ENCODE peak calls at places on chromosomes 6 and 20, in seven cellular contexts. X is NCI-H1092, E is RWPE1, N is cardiac fibroblast, I is SHP77, Y is T follicular helper cell, V is tibial artery. U is an unnamed sample.

GRCh38 chr20:3740600-3741301 is 8.3 kb downstream of the HSPA12B start:
- DNase-seq in X (no peak), E (no peak), N (no peak), I (no peak), Y (no peak), V (no peak), U (no peak)

GRCh38 chr6:35737413-35738211 is 780 bp downstream of the ARMC12 start:
- DNase-seq in X (peak), E (peak), N (peak), I (peak), Y (no peak), V (no peak), U (peak)

GRCh38 chr6:89044988-89045387 is 35.6 kb upstream of the PNRC1 start:
- DNase-seq in X (no peak), E (no peak), N (no peak), I (no peak), Y (no peak), V (no peak), U (no peak)

GRCh38 chr6:97078791-97079190 is 154.3 kb downstream of the KLHL32 start:
- DNase-seq in X (no peak), E (no peak), N (no peak), I (no peak), Y (no peak), V (no peak), U (no peak)

GRCh38 chr20:23396961-23397620 is 24.2 kb downstream of the NAPB start:
- DNase-seq in X (peak), E (no peak), N (peak), I (no peak), Y (no peak), V (no peak), U (no peak)

GRCh38 chr6:28758046-28758817 is 165.6 kb downstream of the TRIM27 start:
- DNase-seq in X (no peak), E (no peak), N (peak), I (peak), Y (no peak), V (no peak), U (no peak)

GRCh38 chr6:75503291-75503690 is 9.7 kb upstream of the FILIP1 start:
- DNase-seq in X (no peak), E (no peak), N (peak), I (no peak), Y (no peak), V (no peak), U (no peak)

GRCh38 chr20:58130574-58130973 is 97.9 kb downstream of the ANKRD60 start:
- DNase-seq in X (no peak), E (no peak), N (no peak), I (no peak), Y (no peak), V (peak), U (no peak)

GRCh38 chr6:3431994-3432393 is 24.9 kb downstream of the SLC22A23 start:
- DNase-seq in X (no peak), E (peak), N (no peak), I (no peak), Y (no peak), V (no peak), U (no peak)

GRCh38 chr6:168376120-168376519 is 56.5 kb upstream of the DACT2 start:
- DNase-seq in X (peak), E (no peak), N (no peak), I (no peak), Y (no peak), V (peak), U (no peak)

GRCh38 chr6:134351615-134352474 is 33.9 kb upstream of the SGK1 start:
- DNase-seq in X (no peak), E (no peak), N (no peak), I (no peak), Y (no peak), V (no peak), U (no peak)

GRCh38 chr6:92110390-92110789 is 1309.0 kb downstream of the EPHA7 start:
- DNase-seq in X (peak), E (no peak), N (no peak), I (peak), Y (no peak), V (no peak), U (no peak)